ENCODE peak calls at places on chromosomes 4 and X, in six cellular contexts. One of them, this sample, is unnamed.

GRCh38 chr4:112523764-112524505 is 8.0 kb upstream of the NEUROG2 start:
- DNase-seq in mucosa of descending colon: peak; percentile 65
- DNase-seq in kidney epithelial cell: no peak
- DNase-seq in left ventricle myocardium inferior: peak; percentile 36
- DNase-seq in lower leg skin: no peak
- DNase-seq in sigmoid colon: no peak
- DNase-seq in this sample: no peak

GRCh38 chr4:88674565-88674964 is 23.1 kb downstream of the NAP1L5 start:
- DNase-seq in mucosa of descending colon: no peak
- DNase-seq in kidney epithelial cell: no peak
- DNase-seq in left ventricle myocardium inferior: no peak
- DNase-seq in lower leg skin: no peak
- DNase-seq in sigmoid colon: no peak
- DNase-seq in this sample: no peak

GRCh38 chr4:85555210-85555609 is 80.3 kb downstream of the ARHGAP24 start:
- DNase-seq in mucosa of descending colon: no peak
- DNase-seq in kidney epithelial cell: no peak
- DNase-seq in left ventricle myocardium inferior: no peak
- DNase-seq in lower leg skin: no peak
- DNase-seq in sigmoid colon: no peak
- DNase-seq in this sample: no peak

GRCh38 chrX:10199212-10199611 is 42.4 kb downstream of the CLCN4 start:
- DNase-seq in mucosa of descending colon: peak; percentile 62
- DNase-seq in kidney epithelial cell: no peak
- DNase-seq in left ventricle myocardium inferior: peak; percentile 29
- DNase-seq in lower leg skin: no peak
- DNase-seq in sigmoid colon: peak; percentile 72
- DNase-seq in this sample: no peak

GRCh38 chrX:31449975-31450374 is 378.1 kb upstream of the FTHL17 start:
- DNase-seq in mucosa of descending colon: no peak
- DNase-seq in kidney epithelial cell: no peak
- DNase-seq in left ventricle myocardium inferior: no peak
- DNase-seq in lower leg skin: no peak
- DNase-seq in sigmoid colon: no peak
- DNase-seq in this sample: no peak

GRCh38 chr4:151417164-151417571 is 8.2 kb downstream of the FHIP1A start:
- DNase-seq in mucosa of descending colon: no peak
- DNase-seq in kidney epithelial cell: no peak
- DNase-seq in left ventricle myocardium inferior: no peak
- DNase-seq in lower leg skin: no peak
- DNase-seq in sigmoid colon: no peak
- DNase-seq in this sample: no peak

GRCh38 chr4:161546902-161547301 is 616.9 kb downstream of the FSTL5 start:
- DNase-seq in mucosa of descending colon: no peak
- DNase-seq in kidney epithelial cell: no peak
- DNase-seq in left ventricle myocardium inferior: no peak
- DNase-seq in lower leg skin: no peak
- DNase-seq in sigmoid colon: no peak
- DNase-seq in this sample: no peak

GRCh38 chr4:34289489-34289888 is 1954.8 kb downstream of the ARAP2 start:
- DNase-seq in mucosa of descending colon: no peak
- DNase-seq in kidney epithelial cell: no peak
- DNase-seq in left ventricle myocardium inferior: no peak
- DNase-seq in lower leg skin: no peak
- DNase-seq in sigmoid colon: no peak
- DNase-seq in this sample: no peak

GRCh38 chr4:121860121-121860520 is 10.2 kb downstream of the BBS7 start:
- DNase-seq in mucosa of descending colon: no peak
- DNase-seq in kidney epithelial cell: no peak
- DNase-seq in left ventricle myocardium inferior: no peak
- DNase-seq in lower leg skin: no peak
- DNase-seq in sigmoid colon: no peak
- DNase-seq in this sample: no peak

GRCh38 chr4:107689912-107690587 is 30.0 kb downstream of the PAPSS1 start:
- DNase-seq in mucosa of descending colon: no peak
- DNase-seq in kidney epithelial cell: peak; percentile 74
- DNase-seq in left ventricle myocardium inferior: no peak
- DNase-seq in lower leg skin: no peak
- DNase-seq in sigmoid colon: no peak
- DNase-seq in this sample: no peak

GRCh38 chrX:68831405-68832100 is 2.7 kb downstream of the EFNB1 start:
- DNase-seq in mucosa of descending colon: no peak
- DNase-seq in kidney epithelial cell: no peak
- DNase-seq in left ventricle myocardium inferior: no peak
- DNase-seq in lower leg skin: peak; percentile 81
- DNase-seq in sigmoid colon: peak; percentile 32
- DNase-seq in this sample: no peak

GRCh38 chrX:109847257-109848187 is 114.5 kb upstream of the ACSL4 start:
- DNase-seq in mucosa of descending colon: no peak
- DNase-seq in kidney epithelial cell: peak; percentile 39
- DNase-seq in left ventricle myocardium inferior: no peak
- DNase-seq in lower leg skin: no peak
- DNase-seq in sigmoid colon: no peak
- DNase-seq in this sample: no peak

GRCh38 chr4:81965454-81965853 is 408.3 kb downstream of the HNRNPD start:
- DNase-seq in mucosa of descending colon: no peak
- DNase-seq in kidney epithelial cell: no peak
- DNase-seq in left ventricle myocardium inferior: no peak
- DNase-seq in lower leg skin: no peak
- DNase-seq in sigmoid colon: no peak
- DNase-seq in this sample: no peak

GRCh38 chrX:9183481-9183880 is 149.6 kb upstream of the FAM9B start:
- DNase-seq in mucosa of descending colon: no peak
- DNase-seq in kidney epithelial cell: no peak
- DNase-seq in left ventricle myocardium inferior: no peak
- DNase-seq in lower leg skin: no peak
- DNase-seq in sigmoid colon: no peak
- DNase-seq in this sample: no peak

GRCh38 chr4:24730256-24731001 is 64.9 kb upstream of the SOD3 start:
- DNase-seq in mucosa of descending colon: peak; percentile 72
- DNase-seq in kidney epithelial cell: no peak
- DNase-seq in left ventricle myocardium inferior: peak; percentile 59
- DNase-seq in lower leg skin: peak; percentile 92
- DNase-seq in sigmoid colon: peak; percentile 70
- DNase-seq in this sample: no peak

GRCh38 chrX:74246524-74246923 is 57.5 kb upstream of the ZCCHC13 start:
- DNase-seq in mucosa of descending colon: no peak
- DNase-seq in kidney epithelial cell: no peak
- DNase-seq in left ventricle myocardium inferior: no peak
- DNase-seq in lower leg skin: no peak
- DNase-seq in sigmoid colon: no peak
- DNase-seq in this sample: no peak

GRCh38 chr4:7654550-7655266 is 220.0 kb upstream of the PSAPL1 start:
- DNase-seq in mucosa of descending colon: no peak
- DNase-seq in kidney epithelial cell: no peak
- DNase-seq in left ventricle myocardium inferior: no peak
- DNase-seq in lower leg skin: no peak
- DNase-seq in sigmoid colon: no peak
- DNase-seq in this sample: peak; percentile 94

GRCh38 chr4:152359208-152360044 is 176.5 kb downstream of the FBXW7 start:
- DNase-seq in mucosa of descending colon: no peak
- DNase-seq in kidney epithelial cell: no peak
- DNase-seq in left ventricle myocardium inferior: no peak
- DNase-seq in lower leg skin: no peak
- DNase-seq in sigmoid colon: no peak
- DNase-seq in this sample: no peak

GRCh38 chr4:173362666-173363065 is 8.1 kb upstream of the SAP30 start:
- DNase-seq in mucosa of descending colon: no peak
- DNase-seq in kidney epithelial cell: no peak
- DNase-seq in left ventricle myocardium inferior: no peak
- DNase-seq in lower leg skin: no peak
- DNase-seq in sigmoid colon: no peak
- DNase-seq in this sample: no peak

GRCh38 chrX:120446503-120446902 is 22.6 kb downstream of the LAMP2 start:
- DNase-seq in mucosa of descending colon: no peak
- DNase-seq in kidney epithelial cell: no peak
- DNase-seq in left ventricle myocardium inferior: no peak
- DNase-seq in lower leg skin: no peak
- DNase-seq in sigmoid colon: no peak
- DNase-seq in this sample: no peak

DNA sequence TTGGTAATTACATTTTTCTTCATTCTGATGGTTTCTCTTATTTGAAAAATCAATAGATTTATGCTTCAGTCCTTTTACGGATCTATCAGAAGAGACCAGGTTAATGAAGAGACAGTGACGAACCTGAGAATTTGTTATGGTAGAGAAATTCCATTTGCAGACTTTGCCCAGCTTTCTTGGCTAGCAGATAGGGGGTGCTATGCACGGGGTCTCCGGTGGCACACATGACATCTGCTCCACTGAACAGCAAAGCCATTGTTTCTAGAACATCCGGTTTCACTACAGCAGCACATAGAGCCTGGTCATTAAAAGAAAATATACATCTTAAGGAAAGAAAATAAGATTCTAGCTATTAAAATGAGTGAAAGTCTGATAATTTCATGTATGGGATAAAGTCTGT is 85.1 kb downstream of the ARAP2 start:
- DNase-seq in mucosa of descending colon: no peak
- DNase-seq in kidney epithelial cell: no peak
- DNase-seq in left ventricle myocardium inferior: no peak
- DNase-seq in lower leg skin: no peak
- DNase-seq in sigmoid colon: no peak
- DNase-seq in this sample: no peak
- TF ChIP-seq CTCF in mucosa of descending colon: no peak
- TF ChIP-seq CTCF in kidney epithelial cell: peak; percentile 19
- TF ChIP-seq CTCF in left ventricle myocardium inferior: no peak
- TF ChIP-seq CTCF in lower leg skin: no peak
- TF ChIP-seq CTCF in sigmoid colon: no peak
- TF ChIP-seq CTCF in this sample: peak; percentile 10

DNA sequence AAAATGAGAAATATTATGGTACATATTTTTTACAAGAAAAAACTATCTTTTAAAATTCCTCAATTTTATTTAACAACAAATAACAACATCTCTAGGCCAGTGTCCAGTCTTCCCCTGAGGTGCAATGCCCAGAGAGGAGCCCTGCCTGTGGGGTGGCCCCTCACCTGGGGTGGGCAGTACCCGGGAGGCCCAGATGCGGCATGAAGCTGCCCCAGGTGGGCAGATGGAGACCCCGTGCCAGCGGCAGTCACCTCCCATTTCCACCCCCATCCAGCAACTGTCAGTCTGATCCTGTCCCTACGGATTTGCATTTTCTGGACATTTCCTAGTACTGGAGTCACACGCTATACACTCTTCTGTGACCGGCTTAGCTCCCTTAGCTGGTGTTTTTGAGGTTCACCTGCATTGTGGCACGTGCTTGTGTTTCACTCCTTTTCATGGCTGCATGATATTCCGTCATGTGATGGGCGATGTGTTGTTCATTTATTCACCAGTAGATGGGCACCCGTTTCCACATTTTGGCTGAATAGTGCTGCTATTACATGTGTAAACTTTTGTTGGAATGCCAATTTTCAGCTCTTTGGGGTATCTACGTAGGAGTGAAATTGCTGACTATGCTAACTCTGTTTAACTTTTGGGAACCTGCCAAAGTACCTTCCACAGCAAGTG is 11.9 kb upstream of the MAEA start:
- DNase-seq in mucosa of descending colon: no peak
- DNase-seq in kidney epithelial cell: no peak
- DNase-seq in left ventricle myocardium inferior: no peak
- DNase-seq in lower leg skin: peak; percentile 43
- DNase-seq in sigmoid colon: no peak
- DNase-seq in this sample: no peak
- TF ChIP-seq CTCF in mucosa of descending colon: no peak
- TF ChIP-seq CTCF in kidney epithelial cell: no peak
- TF ChIP-seq CTCF in left ventricle myocardium inferior: no peak
- TF ChIP-seq CTCF in lower leg skin: no peak
- TF ChIP-seq CTCF in sigmoid colon: no peak
- TF ChIP-seq CTCF in this sample: peak; percentile 34

DNA sequence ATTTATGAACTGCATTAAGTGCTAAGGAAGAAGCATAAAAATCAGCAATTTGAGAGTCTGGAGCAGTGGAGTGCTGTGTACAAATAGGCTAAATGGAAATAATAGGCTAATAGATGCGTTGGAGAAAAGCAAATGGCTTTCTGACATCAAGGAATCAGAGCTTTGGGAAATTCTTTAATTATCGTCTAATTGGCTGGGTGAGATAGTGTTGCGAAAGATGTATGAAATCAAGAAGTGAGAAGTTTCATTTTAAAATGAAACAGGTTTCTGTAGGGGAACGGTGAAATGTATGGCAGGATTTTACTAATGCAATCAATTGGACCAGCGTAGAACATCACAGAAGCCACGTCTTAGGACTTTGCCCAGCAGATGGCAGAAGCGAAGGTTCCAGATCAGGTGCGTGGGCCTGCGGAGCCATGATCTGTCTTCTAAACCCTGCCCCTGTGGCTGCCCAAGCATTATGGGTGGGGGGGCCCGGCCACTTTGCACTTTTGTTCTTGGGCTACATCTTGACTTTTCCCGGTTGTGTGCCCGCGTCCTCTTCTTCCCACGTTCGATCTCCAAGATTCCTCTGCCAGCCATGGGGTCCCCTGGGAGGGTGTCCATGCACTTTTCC is 118.5 kb upstream of the SHISA3 start:
- DNase-seq in mucosa of descending colon: no peak
- DNase-seq in kidney epithelial cell: no peak
- DNase-seq in left ventricle myocardium inferior: no peak
- DNase-seq in lower leg skin: no peak
- DNase-seq in sigmoid colon: no peak
- DNase-seq in this sample: no peak
- TF ChIP-seq CTCF in mucosa of descending colon: no peak
- TF ChIP-seq CTCF in kidney epithelial cell: no peak
- TF ChIP-seq CTCF in left ventricle myocardium inferior: no peak
- TF ChIP-seq CTCF in lower leg skin: no peak
- TF ChIP-seq CTCF in sigmoid colon: no peak
- TF ChIP-seq CTCF in this sample: peak; percentile 12

DNA sequence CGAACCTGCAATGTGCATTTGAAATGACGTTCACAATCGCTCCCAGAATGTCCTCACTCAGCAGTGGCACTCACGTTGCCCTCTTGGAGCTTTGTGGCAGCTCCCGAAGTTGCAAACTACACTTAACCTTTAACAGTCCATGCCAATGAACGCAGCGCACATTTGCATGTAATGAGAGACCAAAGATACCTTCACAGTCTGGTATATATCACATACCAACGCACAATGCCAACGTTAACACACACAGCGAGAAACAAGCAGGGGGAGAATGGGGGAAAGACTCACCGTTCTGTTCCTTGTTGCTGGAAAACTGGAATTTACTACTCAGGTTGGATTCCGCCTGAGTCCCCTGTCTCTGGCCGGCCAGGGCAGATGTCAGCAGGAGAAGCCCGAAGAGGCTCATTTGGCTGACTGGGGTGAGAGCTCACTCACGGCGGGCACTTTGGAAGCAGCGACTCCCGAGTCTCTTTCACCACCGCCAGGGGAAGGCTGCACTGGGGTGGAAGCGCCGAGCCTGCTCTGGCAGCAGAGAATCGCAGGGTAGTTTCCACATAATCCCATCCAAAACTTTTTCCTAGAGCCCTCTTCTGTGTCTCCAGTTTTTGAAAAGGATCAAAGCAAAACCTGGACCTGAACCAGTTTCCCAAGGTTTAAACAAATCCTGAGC is 965 bp downstream of the PDGFC start:
- DNase-seq in mucosa of descending colon: peak; percentile 58
- DNase-seq in kidney epithelial cell: no peak
- DNase-seq in left ventricle myocardium inferior: peak; percentile 55
- DNase-seq in lower leg skin: peak; percentile 94
- DNase-seq in sigmoid colon: peak; percentile 87
- DNase-seq in this sample: peak; percentile 90
- TF ChIP-seq CTCF in mucosa of descending colon: no peak
- TF ChIP-seq CTCF in kidney epithelial cell: peak; percentile 53
- TF ChIP-seq CTCF in left ventricle myocardium inferior: peak; percentile 62
- TF ChIP-seq CTCF in lower leg skin: no peak
- TF ChIP-seq CTCF in sigmoid colon: peak; percentile 43
- TF ChIP-seq CTCF in this sample: peak; percentile 77